ENCODE peak calls at places on chromosomes 16 and 17, in four cellular contexts. W is transverse colon, Z is testis, C is PC-3. U is an unnamed sample.
A peak's percentile ranks its signal among the peaks of the same experiment; 100 is the strongest.

GRCh38 chr16:1003551-1004347 is 22.2 kb downstream of the SOX8 start:
- DNase-seq in W (no peak), C (no peak), Z (no peak), U (no peak)

GRCh38 chr16:86508947-86509758 is 1.2 kb upstream of the FOXF1 start:
- DNase-seq in Z (no peak), C (peak; percentile 35), W (peak; percentile 46), U (no peak)

GRCh38 chr17:50564916-50565315 is 4.4 kb downstream of the CACNA1G start:
- DNase-seq in C (no peak), Z (peak; percentile 63), W (peak; percentile 48), U (peak; percentile 90)

GRCh38 chr17:4501295-4501949 is 2.7 kb downstream of the SPNS2 start:
- DNase-seq in Z (no peak), W (no peak), C (no peak), U (no peak)

GRCh38 chr17:77436481-77436880 is 295.7 kb downstream of the SEC14L1 start:
- DNase-seq in C (no peak), Z (no peak), W (no peak), U (no peak)

GRCh38 chr17:46031440-46031839 is 32.4 kb downstream of the STH start:
- DNase-seq in W (no peak), C (no peak), Z (no peak), U (no peak)

GRCh38 chr16:10256855-10257641 is 74.8 kb upstream of the GRIN2A start:
- DNase-seq in C (peak; percentile 8), W (peak; percentile 26), Z (peak; percentile 41), U (no peak)

GRCh38 chr17:50270430-50271172 is 3.7 kb upstream of the TMEM92 start:
- DNase-seq in Z (peak; percentile 46), C (no peak), W (peak; percentile 19), U (peak; percentile 76)

GRCh38 chr16:71413341-71413740 is 28.5 kb downstream of the TLE7 start:
- DNase-seq in W (no peak), C (no peak), Z (no peak), U (no peak)

GRCh38 chr17:75262112-75262606 is 480 bp downstream of the MRPS7 start:
- DNase-seq in C (peak; percentile 30), W (no peak), Z (no peak), U (no peak)

GRCh38 chr17:49968380-49969133 is 433 bp upstream of the DLX4 start:
- DNase-seq in C (peak; percentile 71), W (peak; percentile 63), Z (peak; percentile 69), U (no peak)

GRCh38 chr16:2385441-2385840 is 43.8 kb upstream of the CCNF start:
- DNase-seq in C (peak; percentile 64), Z (no peak), W (no peak), U (no peak)

GRCh38 chr16:11208916-11209665 is 46.9 kb downstream of the SOCS1 start:
- DNase-seq in C (no peak), W (no peak), Z (no peak), U (no peak)

GRCh38 chr17:17050346-17051345 is 8.4 kb downstream of the MPRIP start:
- DNase-seq in Z (no peak), C (no peak), W (no peak), U (peak; percentile 15)

GRCh38 chr17:41655611-41656111 is 31.3 kb upstream of the KRT17 start:
- DNase-seq in W (peak; percentile 94), Z (peak; percentile 71), C (peak; percentile 50), U (no peak)

GRCh38 chr17:19626079-19626478 is 22.5 kb upstream of the ALDH3A2 start:
- DNase-seq in W (no peak), Z (no peak), C (no peak), U (no peak)

GRCh38 chr16:57372372-57373116 is at the start of gene CX3CL1:
- DNase-seq in W (peak; percentile 76), C (no peak), Z (peak; percentile 73), U (peak; percentile 96)

GRCh38 chr17:27408891-27409290 is 47.4 kb upstream of the KSR1 start:
- DNase-seq in Z (no peak), C (no peak), W (no peak), U (no peak)

GRCh38 chr16:53952215-53953208 is 248.6 kb downstream of the FTO start:
- DNase-seq in W (no peak), C (no peak), Z (no peak), U (no peak)

GRCh38 chr17:31294839-31295488 is 2.1 kb downstream of the OMG start:
- DNase-seq in C (no peak), Z (no peak), W (no peak), U (no peak)

GRCh38 chr16:69852815-69853214 is 90.7 kb downstream of the WWP2 start:
- DNase-seq in W (no peak), C (no peak), Z (no peak), U (no peak)

GRCh38 chr16:69845181-69845580 is 83.0 kb downstream of the WWP2 start:
- DNase-seq in C (no peak), W (no peak), Z (no peak), U (no peak)

GRCh38 chr16:69847643-69848042 is 85.5 kb downstream of the WWP2 start:
- DNase-seq in C (no peak), W (no peak), Z (no peak), U (no peak)

GRCh38 chr16:69851491-69852240 is 89.5 kb downstream of the WWP2 start:
- DNase-seq in C (no peak), Z (no peak), W (no peak), U (no peak)

GRCh38 chr16:69848635-69849545 is 86.8 kb downstream of the WWP2 start:
- DNase-seq in C (peak; percentile 58), Z (peak; percentile 79), W (peak; percentile 88), U (peak; percentile 96)
- TF ChIP-seq CTCF in C (no peak), Z (no peak), W (peak; percentile 16), U (peak; percentile 14)

GRCh38 chr16:49275870-49276269 is 5.8 kb downstream of the CBLN1 start:
- DNase-seq in Z (no peak), W (no peak), C (no peak), U (no peak)

GRCh38 chr16:49277386-49277742 is 4.3 kb downstream of the CBLN1 start:
- DNase-seq in W (no peak), C (no peak), Z (no peak), U (no peak)

GRCh38 chr16:49277766-49278566 is 3.7 kb downstream of the CBLN1 start:
- DNase-seq in W (no peak), C (no peak), Z (no peak), U (no peak)

GRCh38 chr16:49278567-49278827 is 3.1 kb downstream of the CBLN1 start:
- DNase-seq in C (no peak), W (no peak), Z (no peak), U (no peak)

GRCh38 chr16:49276646-49277385 is 4.8 kb downstream of the CBLN1 start:
- DNase-seq in C (no peak), Z (no peak), W (no peak), U (no peak)
- H3K4me3 ChIP-seq in C (no peak overlapping the region), Z (no peak overlapping the region), W (no peak overlapping the region), U (no peak overlapping the region)

GRCh38 chr16:88915639-88916327 is 49.3 kb upstream of the PABPN1L start:
- DNase-seq in C (no peak), W (no peak), Z (no peak), U (no peak)
- H3K4me1 ChIP-seq in C (peaks cover 2% of the 10 kb centered on the region), W (peaks cover 4% of the 10 kb centered on the region), Z (peaks cover 13% of the 10 kb centered on the region), U (no peaks in the 10 kb centered on the region)

GRCh38 chr16:27749547-27749875 is 199.6 kb downstream of the KATNIP start:
- DNase-seq in Z (no peak), W (no peak), C (no peak), U (no peak)

GRCh38 chr16:27749946-27750345 is 200.0 kb downstream of the KATNIP start:
- DNase-seq in C (no peak), Z (no peak), W (no peak), U (no peak)

GRCh38 chr16:27751676-27752075 is 201.7 kb downstream of the KATNIP start:
- DNase-seq in Z (no peak), C (no peak), W (no peak), U (no peak)

GRCh38 chr16:27747946-27748345 is 198.0 kb downstream of the KATNIP start:
- DNase-seq in Z (no peak), C (no peak), W (no peak), U (no peak)

GRCh38 chr16:27748868-27749546 is 199.1 kb downstream of the KATNIP start:
- DNase-seq in C (peak; percentile 65), Z (peak; percentile 40), W (peak; percentile 67), U (peak; percentile 33)
- TF ChIP-seq CTCF in C (no peak), Z (no peak), W (peak; percentile 54), U (no peak)

GRCh38 chr16:4933871-4934395 is 3.0 kb downstream of the PPL start:
- DNase-seq in Z (no peak), C (no peak), W (no peak), U (no peak)
- H3K4me3 ChIP-seq in Z (no peak overlapping the region), C (no peak overlapping the region), W (no peak overlapping the region), U (no peak overlapping the region)